ENCODE peak calls at places on chromosomes 7 and 10, in six cellular contexts. One of them, this sample, is unnamed.

GRCh38 chr7:130683026-130683425 is 3.3 kb downstream of the TSGA13 start:
- DNase-seq in astrocyte: peak; percentile 11
- DNase-seq in keratinocyte: no peak
- DNase-seq in neural progenitor cell: no peak
- DNase-seq in GM12878: no peak
- DNase-seq in fibroblast of lung: peak; percentile 26
- DNase-seq in this sample: no peak

GRCh38 chr7:71484381-71484780 is 352.4 kb downstream of the GALNT17 start:
- DNase-seq in astrocyte: peak; percentile 17
- DNase-seq in keratinocyte: no peak
- DNase-seq in neural progenitor cell: no peak
- DNase-seq in GM12878: no peak
- DNase-seq in fibroblast of lung: peak; percentile 33
- DNase-seq in this sample: no peak

GRCh38 chr10:119246862-119247549 is 39.6 kb downstream of the GRK5 start:
- DNase-seq in astrocyte: peak; percentile 95
- DNase-seq in keratinocyte: no peak
- DNase-seq in neural progenitor cell: no peak
- DNase-seq in GM12878: no peak
- DNase-seq in fibroblast of lung: peak; percentile 95
- DNase-seq in this sample: no peak

GRCh38 chr7:20748853-20749252 is 37.8 kb downstream of the SP8 start:
- DNase-seq in astrocyte: no peak
- DNase-seq in keratinocyte: no peak
- DNase-seq in neural progenitor cell: no peak
- DNase-seq in GM12878: no peak
- DNase-seq in fibroblast of lung: no peak
- DNase-seq in this sample: no peak

GRCh38 chr7:140752533-140752932 is 56.0 kb downstream of the NDUFB2 start:
- DNase-seq in astrocyte: no peak
- DNase-seq in keratinocyte: no peak
- DNase-seq in neural progenitor cell: no peak
- DNase-seq in GM12878: no peak
- DNase-seq in fibroblast of lung: no peak
- DNase-seq in this sample: no peak

GRCh38 chr10:88254091-88254490 is 329.0 kb downstream of the RNLS start:
- DNase-seq in astrocyte: peak; percentile 87
- DNase-seq in keratinocyte: peak; percentile 23
- DNase-seq in neural progenitor cell: no peak
- DNase-seq in GM12878: no peak
- DNase-seq in fibroblast of lung: peak; percentile 90
- DNase-seq in this sample: peak; percentile 89

GRCh38 chr10:93421426-93421825 is 60.7 kb downstream of the MYOF start:
- DNase-seq in astrocyte: no peak
- DNase-seq in keratinocyte: no peak
- DNase-seq in neural progenitor cell: no peak
- DNase-seq in GM12878: no peak
- DNase-seq in fibroblast of lung: no peak
- DNase-seq in this sample: no peak

GRCh38 chr7:22872087-22872807 is 49.6 kb upstream of the TOMM7 start:
- DNase-seq in astrocyte: no peak
- DNase-seq in keratinocyte: no peak
- DNase-seq in neural progenitor cell: no peak
- DNase-seq in GM12878: peak; percentile 69
- DNase-seq in fibroblast of lung: no peak
- DNase-seq in this sample: no peak

GRCh38 chr7:28410628-28411578 is 1.4 kb upstream of the CREB5 start:
- DNase-seq in astrocyte: peak; percentile 62
- DNase-seq in keratinocyte: no peak
- DNase-seq in neural progenitor cell: peak; percentile 61
- DNase-seq in GM12878: no peak
- DNase-seq in fibroblast of lung: peak; percentile 68
- DNase-seq in this sample: peak; percentile 33

GRCh38 chr10:125149278-125150047 is 10.9 kb downstream of the CTBP2 start:
- DNase-seq in astrocyte: peak; percentile 68
- DNase-seq in keratinocyte: peak; percentile 73
- DNase-seq in neural progenitor cell: no peak
- DNase-seq in GM12878: no peak
- DNase-seq in fibroblast of lung: peak; percentile 77
- DNase-seq in this sample: peak; percentile 76

GRCh38 chr7:150649084-150649385 is 16.9 kb upstream of the GIMAP6 start:
- DNase-seq in astrocyte: no peak
- DNase-seq in keratinocyte: no peak
- DNase-seq in neural progenitor cell: no peak
- DNase-seq in GM12878: no peak
- DNase-seq in fibroblast of lung: no peak
- DNase-seq in this sample: no peak

GRCh38 chr7:134298902-134299683 is 17.6 kb downstream of the SLC35B4 start:
- DNase-seq in astrocyte: peak; percentile 16
- DNase-seq in keratinocyte: no peak
- DNase-seq in neural progenitor cell: no peak
- DNase-seq in GM12878: no peak
- DNase-seq in fibroblast of lung: peak; percentile 38
- DNase-seq in this sample: no peak

GRCh38 chr7:95577137-95577536 is 19.2 kb downstream of the PDK4 start:
- DNase-seq in astrocyte: no peak
- DNase-seq in keratinocyte: no peak
- DNase-seq in neural progenitor cell: no peak
- DNase-seq in GM12878: no peak
- DNase-seq in fibroblast of lung: no peak
- DNase-seq in this sample: peak; percentile 25

GRCh38 chr10:134205-134742 is 981 bp upstream of the ZMYND11 start:
- DNase-seq in astrocyte: no peak
- DNase-seq in keratinocyte: no peak
- DNase-seq in neural progenitor cell: peak; percentile 55
- DNase-seq in GM12878: no peak
- DNase-seq in fibroblast of lung: peak; percentile 26
- DNase-seq in this sample: peak; percentile 23

GRCh38 chr7:101126651-101127459 is at the start of gene SERPINE1:
- DNase-seq in astrocyte: peak; percentile 100
- DNase-seq in keratinocyte: peak; percentile 99
- DNase-seq in neural progenitor cell: peak; percentile 75
- DNase-seq in GM12878: peak; percentile 47
- DNase-seq in fibroblast of lung: peak; percentile 100
- DNase-seq in this sample: peak; percentile 99

GRCh38 chr7:118218413-118219156 is 5.9 kb upstream of the ANKRD7 start:
- DNase-seq in astrocyte: no peak
- DNase-seq in keratinocyte: no peak
- DNase-seq in neural progenitor cell: no peak
- DNase-seq in GM12878: no peak
- DNase-seq in fibroblast of lung: no peak
- DNase-seq in this sample: no peak

GRCh38 chr7:134742688-134743350 is 36.6 kb upstream of the CALD1 start:
- DNase-seq in astrocyte: peak; percentile 77
- DNase-seq in keratinocyte: no peak
- DNase-seq in neural progenitor cell: no peak
- DNase-seq in GM12878: no peak
- DNase-seq in fibroblast of lung: peak; percentile 81
- DNase-seq in this sample: no peak

GRCh38 chr10:35942052-35942451 is 300.0 kb upstream of the FZD8 start:
- DNase-seq in astrocyte: no peak
- DNase-seq in keratinocyte: no peak
- DNase-seq in neural progenitor cell: no peak
- DNase-seq in GM12878: no peak
- DNase-seq in fibroblast of lung: no peak
- DNase-seq in this sample: no peak

GRCh38 chr7:134114992-134115391 is 12.1 kb upstream of the LRGUK start:
- DNase-seq in astrocyte: no peak
- DNase-seq in keratinocyte: no peak
- DNase-seq in neural progenitor cell: no peak
- DNase-seq in GM12878: no peak
- DNase-seq in fibroblast of lung: no peak
- DNase-seq in this sample: no peak

GRCh38 chr10:81213360-81213759 is 661.6 kb upstream of the NRG3 start:
- DNase-seq in astrocyte: no peak
- DNase-seq in keratinocyte: no peak
- DNase-seq in neural progenitor cell: no peak
- DNase-seq in GM12878: no peak
- DNase-seq in fibroblast of lung: no peak
- DNase-seq in this sample: no peak

GRCh38 chr7:18778594-18778993 is 283.0 kb downstream of the HDAC9 start:
- DNase-seq in astrocyte: peak; percentile 99
- DNase-seq in keratinocyte: no peak
- DNase-seq in neural progenitor cell: no peak
- DNase-seq in GM12878: no peak
- DNase-seq in fibroblast of lung: peak; percentile 99
- DNase-seq in this sample: no peak

GRCh38 chr10:90871761-90872647 is at the start of gene RPP30:
- DNase-seq in astrocyte: peak; percentile 70
- DNase-seq in keratinocyte: peak; percentile 41
- DNase-seq in neural progenitor cell: peak; percentile 89
- DNase-seq in GM12878: peak; percentile 46
- DNase-seq in fibroblast of lung: peak; percentile 83
- DNase-seq in this sample: peak; percentile 86

GRCh38 chr7:49483142-49483541 is 290.3 kb upstream of the VWC2 start:
- DNase-seq in astrocyte: no peak
- DNase-seq in keratinocyte: no peak
- DNase-seq in neural progenitor cell: peak; percentile 36
- DNase-seq in GM12878: no peak
- DNase-seq in fibroblast of lung: no peak
- DNase-seq in this sample: no peak

GRCh38 chr10:71526662-71527061 is 129.9 kb downstream of the CDH23 start:
- DNase-seq in astrocyte: no peak
- DNase-seq in keratinocyte: no peak
- DNase-seq in neural progenitor cell: no peak
- DNase-seq in GM12878: no peak
- DNase-seq in fibroblast of lung: no peak
- DNase-seq in this sample: no peak

GRCh38 chr7:121404348-121404747 is 8.2 kb upstream of the FAM3C start:
- DNase-seq in astrocyte: no peak
- DNase-seq in keratinocyte: no peak
- DNase-seq in neural progenitor cell: no peak
- DNase-seq in GM12878: no peak
- DNase-seq in fibroblast of lung: no peak
- DNase-seq in this sample: no peak
- H3K79me2 ChIP-seq in astrocyte: no peaks in the 10 kb centered on the region
- H3K79me2 ChIP-seq in keratinocyte: no peaks in the 10 kb centered on the region
- H3K79me2 ChIP-seq in neural progenitor cell: no peaks in the 10 kb centered on the region
- H3K79me2 ChIP-seq in GM12878: no peaks in the 10 kb centered on the region
- H3K79me2 ChIP-seq in fibroblast of lung: no peaks in the 10 kb centered on the region
- H3K79me2 ChIP-seq in this sample: no peaks in the 10 kb centered on the region

DNA sequence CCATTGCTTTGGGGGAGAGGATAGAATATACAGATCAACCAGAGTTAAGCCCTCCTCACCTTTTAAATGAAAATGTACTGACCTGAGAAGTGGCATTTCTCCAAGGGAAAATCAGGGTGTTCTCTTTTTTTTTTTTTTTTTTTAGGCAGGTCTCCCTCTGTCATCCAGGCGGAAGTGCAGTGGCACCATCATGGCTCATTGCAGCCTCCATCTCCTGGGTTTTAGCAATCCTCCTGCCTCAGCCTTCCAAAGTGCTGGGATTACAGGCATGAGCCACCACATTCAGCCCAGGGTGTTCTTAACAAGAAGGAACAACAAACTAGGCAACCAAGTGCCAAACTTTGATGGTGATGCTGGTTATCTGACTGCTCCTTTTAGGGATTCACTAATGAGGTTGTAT is 111.0 kb downstream of the SVOPL start:
- DNase-seq in astrocyte: no peak
- DNase-seq in keratinocyte: no peak
- DNase-seq in neural progenitor cell: no peak
- DNase-seq in GM12878: no peak
- DNase-seq in fibroblast of lung: no peak
- DNase-seq in this sample: no peak
- H3K27me3 ChIP-seq in astrocyte: no peaks in the 10 kb centered on the region
- H3K27me3 ChIP-seq in keratinocyte: no peaks in the 10 kb centered on the region
- H3K27me3 ChIP-seq in neural progenitor cell: no peaks in the 10 kb centered on the region
- H3K27me3 ChIP-seq in GM12878: no peaks in the 10 kb centered on the region
- H3K27me3 ChIP-seq in fibroblast of lung: no peaks in the 10 kb centered on the region
- H3K27me3 ChIP-seq in this sample: no peaks in the 10 kb centered on the region

DNA sequence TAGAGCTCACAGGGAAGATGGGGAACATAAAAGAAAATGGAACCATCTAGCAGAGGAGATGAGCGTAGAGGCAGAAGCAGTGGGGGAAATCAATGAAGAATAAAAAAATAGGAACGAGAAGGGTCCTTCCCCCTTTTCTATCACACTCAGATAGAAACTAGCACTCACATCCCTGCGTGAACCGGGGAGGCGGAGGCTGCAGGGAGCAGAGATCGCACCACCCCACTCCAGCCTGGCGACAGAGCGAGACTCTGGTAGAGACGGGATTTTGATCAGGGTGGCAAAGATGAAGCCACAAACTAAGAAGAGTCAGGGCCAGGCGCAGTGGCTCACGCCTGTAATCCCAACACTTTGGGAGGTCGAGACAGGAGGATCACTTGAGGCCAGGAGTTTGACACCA is 64.7 kb upstream of the ECHDC3 start:
- DNase-seq in astrocyte: no peak
- DNase-seq in keratinocyte: no peak
- DNase-seq in neural progenitor cell: no peak
- DNase-seq in GM12878: no peak
- DNase-seq in fibroblast of lung: no peak
- DNase-seq in this sample: no peak
- H3K79me2 ChIP-seq in astrocyte: no peaks in the 10 kb centered on the region
- H3K79me2 ChIP-seq in keratinocyte: no peaks in the 10 kb centered on the region
- H3K79me2 ChIP-seq in neural progenitor cell: no peaks in the 10 kb centered on the region
- H3K79me2 ChIP-seq in GM12878: peaks cover 7% of the 10 kb centered on the region
- H3K79me2 ChIP-seq in fibroblast of lung: no peaks in the 10 kb centered on the region
- H3K79me2 ChIP-seq in this sample: no peaks in the 10 kb centered on the region

DNA sequence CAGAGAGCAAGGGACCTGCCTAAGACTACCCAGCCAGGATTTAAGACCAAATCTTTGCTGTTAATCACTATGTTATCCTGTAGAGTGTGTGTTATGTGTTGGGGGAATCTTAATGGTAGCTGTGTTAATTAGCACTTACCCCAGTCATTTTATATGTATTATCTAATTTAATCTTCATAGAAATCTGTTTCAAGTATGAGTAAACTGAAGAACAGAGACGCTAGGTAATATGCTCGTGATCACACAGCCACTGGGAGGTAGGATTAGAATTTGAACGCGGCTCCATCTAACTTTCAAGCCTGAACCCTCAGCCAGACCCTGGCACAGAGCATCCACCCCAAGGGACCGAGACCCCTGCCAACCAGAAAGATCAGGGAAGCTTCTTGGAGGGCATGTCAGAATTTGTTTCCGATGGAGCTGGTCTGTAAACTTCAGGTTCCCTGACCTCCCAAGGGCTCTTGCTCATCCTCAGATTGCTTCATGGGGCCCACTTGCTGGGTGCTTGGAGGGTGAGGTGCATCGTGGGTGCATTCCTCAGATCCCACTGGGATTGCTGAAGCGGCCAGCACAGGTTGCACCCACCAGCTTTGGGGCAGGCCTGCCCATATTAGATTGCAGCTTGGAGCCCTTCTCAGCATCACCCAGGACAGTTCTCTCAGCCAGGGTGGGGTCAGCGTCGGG is 105.0 kb downstream of the ZMIZ1 start:
- DNase-seq in astrocyte: no peak
- DNase-seq in keratinocyte: no peak
- DNase-seq in neural progenitor cell: no peak
- DNase-seq in GM12878: no peak
- DNase-seq in fibroblast of lung: no peak
- DNase-seq in this sample: no peak
- H3K27me3 ChIP-seq in astrocyte: no peaks in the 10 kb centered on the region
- H3K27me3 ChIP-seq in keratinocyte: no peaks in the 10 kb centered on the region
- H3K27me3 ChIP-seq in neural progenitor cell: no peaks in the 10 kb centered on the region
- H3K27me3 ChIP-seq in GM12878: no peaks in the 10 kb centered on the region
- H3K27me3 ChIP-seq in fibroblast of lung: no peaks in the 10 kb centered on the region
- H3K27me3 ChIP-seq in this sample: no peaks in the 10 kb centered on the region

This sample was measured in mammary epithelial cell.